ENCODE peak calls at places on chromosomes 3 and 15, in seven cellular contexts. U is PC-3; B is activated naive CD8-positive, alpha-beta T cell treated with anti-CD3 and anti-CD28 coated beads, Interleukin-2, amount 50 U/mL, for 24 hours; S is central memory CD8-positive, alpha-beta T cell; L is natural killer cell; P is lower lobe of right lung; Z is aorta. Q is an unnamed sample.

GRCh38 chr3:185744997-185745843 is 79.6 kb downstream of the IGF2BP2 start:
- ATAC-seq in U (peak), B (no peak), S (no peak), L (no peak), P (peak), Z (no peak), Q (peak)

GRCh38 chr15:59688383-59688887 is 685 bp downstream of the BNIP2 start:
- ATAC-seq in U (peak), B (peak), S (peak), L (no peak), P (peak), Z (no peak), Q (peak)

GRCh38 chr15:101148166-101148880 is 103.5 kb downstream of the CHSY1 start:
- ATAC-seq in U (no peak), B (peak), S (no peak), L (no peak), P (no peak), Z (no peak), Q (peak)

GRCh38 chr15:31278544-31279220 is 48.0 kb upstream of the KLF13 start:
- ATAC-seq in U (no peak), B (no peak), S (no peak), L (no peak), P (peak), Z (no peak), Q (no peak)

GRCh38 chr3:71684752-71685151 is 40.5 kb downstream of the EIF4E3 start:
- ATAC-seq in U (peak), B (no peak), S (no peak), L (no peak), P (peak), Z (peak), Q (peak)

GRCh38 chr3:29293371-29293770 is 12.5 kb downstream of the RBMS3 start:
- ATAC-seq in U (no peak), B (no peak), S (no peak), L (no peak), P (no peak), Z (no peak), Q (no peak)

GRCh38 chr15:63701365-63701764 is 104.2 kb downstream of the FBXL22 start:
- ATAC-seq in U (no peak), B (no peak), S (no peak), L (no peak), P (no peak), Z (no peak), Q (no peak)

GRCh38 chr3:79467721-79468120 is 300.1 kb downstream of the ROBO1 start:
- ATAC-seq in U (peak), B (no peak), S (no peak), L (no peak), P (no peak), Z (no peak), Q (peak)

GRCh38 chr3:113634782-113635474 is 61.5 kb downstream of the USF3 start:
- ATAC-seq in U (peak), B (no peak), S (no peak), L (no peak), P (no peak), Z (no peak), Q (no peak)

GRCh38 chr3:29642393-29643033 is 361.6 kb downstream of the RBMS3 start:
- ATAC-seq in U (peak), B (no peak), S (no peak), L (no peak), P (peak), Z (peak), Q (peak)

GRCh38 chr3:160707187-160707789 is 30.3 kb downstream of the ARL14 start:
- ATAC-seq in U (peak), B (no peak), S (no peak), L (peak), P (peak), Z (peak), Q (peak)

GRCh38 chr3:78013653-78014052 is 973.8 kb downstream of the ROBO2 start:
- ATAC-seq in U (no peak), B (no peak), S (no peak), L (no peak), P (no peak), Z (no peak), Q (no peak)

GRCh38 chr15:70757627-70758026 is 5.7 kb downstream of the UACA start:
- ATAC-seq in U (no peak), B (no peak), S (no peak), L (no peak), P (no peak), Z (no peak), Q (no peak)

GRCh38 chr15:57662091-57662744 is 44.3 kb upstream of the POLR2M start:
- ATAC-seq in U (no peak), B (no peak), S (no peak), L (no peak), P (no peak), Z (no peak), Q (no peak)

GRCh38 chr15:63694184-63694583 is 97.0 kb downstream of the FBXL22 start:
- ATAC-seq in U (no peak), B (no peak), S (no peak), L (no peak), P (no peak), Z (no peak), Q (no peak)

GRCh38 chr3:44954962-44955361 is 21.0 kb downstream of the ZDHHC3 start:
- ATAC-seq in U (peak), B (peak), S (no peak), L (peak), P (peak), Z (no peak), Q (no peak)

GRCh38 chr3:136838641-136839555 is 20.0 kb downstream of the SLC35G2 start:
- ATAC-seq in U (peak), B (peak), S (no peak), L (no peak), P (no peak), Z (no peak), Q (peak)

GRCh38 chr3:111592143-111592542 is 3.0 kb downstream of the ZBED2 start:
- ATAC-seq in U (peak), B (no peak), S (no peak), L (no peak), P (no peak), Z (no peak), Q (no peak)

GRCh38 chr3:138569090-138569489 is 25.0 kb downstream of the CEP70 start:
- ATAC-seq in U (no peak), B (no peak), S (no peak), L (no peak), P (peak), Z (no peak), Q (no peak)

GRCh38 chr3:129211345-129211744 is 27.6 kb upstream of the CNBP start:
- ATAC-seq in U (no peak), B (no peak), S (no peak), L (no peak), P (no peak), Z (no peak), Q (no peak)

GRCh38 chr3:126999383-126999782 is 16.5 kb downstream of the PLXNA1 start:
- ATAC-seq in U (no peak), B (no peak), S (no peak), L (no peak), P (no peak), Z (no peak), Q (no peak)

GRCh38 chr3:177357352-177358084 is 160.2 kb upstream of the TBL1XR1 start:
- ATAC-seq in U (peak), B (peak), S (no peak), L (no peak), P (peak), Z (peak), Q (peak)

GRCh38 chr15:26126070-26126469 is 262.9 kb upstream of the ATP10A start:
- ATAC-seq in U (no peak), B (no peak), S (no peak), L (no peak), P (no peak), Z (no peak), Q (no peak)

GRCh38 chr3:81568378-81568777 is 193.1 kb downstream of the GBE1 start:
- ATAC-seq in U (no peak), B (no peak), S (no peak), L (no peak), P (no peak), Z (no peak), Q (no peak)

GRCh38 chr15:68020685-68021084 is 33.4 kb upstream of the PIAS1 start:
- ATAC-seq in U (no peak), B (no peak), S (no peak), L (no peak), P (no peak), Z (no peak), Q (no peak)

GRCh38 chr15:81157195-81157938 is 23.3 kb downstream of the CFAP161 start:
- ATAC-seq in U (no peak), B (no peak), S (no peak), L (no peak), P (peak), Z (no peak), Q (peak)

GRCh38 chr3:46948830-46949671 is 27.5 kb downstream of the CCDC12 start:
- ATAC-seq in U (no peak), B (no peak), S (no peak), L (peak), P (peak), Z (peak), Q (peak)

GRCh38 chr3:174425422-174425821 is 433.7 kb upstream of the NAALADL2 start:
- ATAC-seq in U (no peak), B (no peak), S (no peak), L (no peak), P (no peak), Z (no peak), Q (no peak)

GRCh38 chr3:15659254-15659975 is 57.9 kb downstream of the BTD start:
- ATAC-seq in U (peak), B (no peak), S (no peak), L (no peak), P (no peak), Z (no peak), Q (no peak)

GRCh38 chr15:85690546-85691226 is 104.0 kb downstream of the KLHL25 start:
- ATAC-seq in U (no peak), B (peak), S (peak), L (peak), P (peak), Z (no peak), Q (no peak)

GRCh38 chr3:155494332-155494731 is 200.8 kb upstream of the STRIT1 start:
- ATAC-seq in U (no peak), B (no peak), S (no peak), L (no peak), P (no peak), Z (no peak), Q (no peak)

GRCh38 chr15:40776537-40777141 is 6.9 kb downstream of the C15orf62 start:
- ATAC-seq in U (peak), B (peak), S (peak), L (peak), P (peak), Z (peak), Q (peak)

GRCh38 chr3:41742127-41742526 is 219.8 kb downstream of the ULK4 start:
- ATAC-seq in U (no peak), B (no peak), S (no peak), L (no peak), P (no peak), Z (no peak), Q (no peak)

Q was measured in esophagus mucosa.